ENCODE peak calls at places on chromosomes 11 and 22, in five cellular contexts. I, E, N, G and J are unnamed samples.

GRCh38 chr22:27775087-27775697 is 26.4 kb downstream of the MN1 start:
- DNase-seq in I (peak), E (no peak), N (no peak), G (no peak), J (no peak)

GRCh38 chr11:20840341-20840740 is 171.0 kb downstream of the NELL1 start:
- DNase-seq in I (no peak), E (no peak), N (no peak), G (no peak), J (no peak)

GRCh38 chr22:31490496-31490925 is 869 bp upstream of the EIF4ENIF1 start:
- DNase-seq in I (peak), E (peak), N (peak), G (peak), J (peak)

GRCh38 chr11:128261011-128261421 is 326.3 kb downstream of the ETS1 start:
- DNase-seq in I (no peak), E (no peak), N (no peak), G (no peak), J (no peak)

GRCh38 chr11:112694813-112695212 is 266.4 kb upstream of the NCAM1 start:
- DNase-seq in I (no peak), E (no peak), N (no peak), G (no peak), J (no peak)

GRCh38 chr11:66045177-66045639 is 3.8 kb downstream of the GAL3ST3 start:
- DNase-seq in I (peak), E (peak), N (peak), G (no peak), J (peak)

GRCh38 chr11:108947654-108948570 is 283.0 kb downstream of the DDX10 start:
- DNase-seq in I (peak), E (no peak), N (no peak), G (no peak), J (no peak)

GRCh38 chr11:91173701-91174100 is 950.9 kb upstream of the CHORDC1 start:
- DNase-seq in I (peak), E (no peak), N (no peak), G (no peak), J (no peak)

GRCh38 chr11:68480855-68481510 is 20.4 kb downstream of the PPP6R3 start:
- DNase-seq in I (no peak), E (no peak), N (no peak), G (no peak), J (no peak)

GRCh38 chr11:2290351-2290841 is 11.3 kb downstream of the C11orf21 start:
- DNase-seq in I (no peak), E (no peak), N (no peak), G (no peak), J (no peak)

GRCh38 chr11:107011977-107012376 is 6.3 kb downstream of the GUCY1A2 start:
- DNase-seq in I (peak), E (no peak), N (no peak), G (no peak), J (no peak)

GRCh38 chr11:62025429-62026105 is 58.1 kb upstream of the FTH1 start:
- DNase-seq in I (peak), E (peak), N (peak), G (peak), J (peak)

GRCh38 chr11:94732617-94733292 is 35.4 kb upstream of the AMOTL1 start:
- DNase-seq in I (peak), E (no peak), N (peak), G (no peak), J (no peak)

GRCh38 chr22:24803064-24803542 is 2.9 kb upstream of the SGSM1 start:
- DNase-seq in I (peak), E (peak), N (no peak), G (no peak), J (peak)

GRCh38 chr11:64854534-64855502 is 10.4 kb upstream of the CDC42BPG start:
- DNase-seq in I (peak), E (peak), N (peak), G (no peak), J (peak)

GRCh38 chr11:8100151-8100550 is 19.1 kb downstream of the TUB start:
- DNase-seq in I (no peak), E (no peak), N (no peak), G (no peak), J (no peak)

GRCh38 chr11:111982019-111982464 is 43.2 kb upstream of the DLAT start:
- DNase-seq in I (peak), E (peak), N (no peak), G (peak), J (peak)

DNA sequence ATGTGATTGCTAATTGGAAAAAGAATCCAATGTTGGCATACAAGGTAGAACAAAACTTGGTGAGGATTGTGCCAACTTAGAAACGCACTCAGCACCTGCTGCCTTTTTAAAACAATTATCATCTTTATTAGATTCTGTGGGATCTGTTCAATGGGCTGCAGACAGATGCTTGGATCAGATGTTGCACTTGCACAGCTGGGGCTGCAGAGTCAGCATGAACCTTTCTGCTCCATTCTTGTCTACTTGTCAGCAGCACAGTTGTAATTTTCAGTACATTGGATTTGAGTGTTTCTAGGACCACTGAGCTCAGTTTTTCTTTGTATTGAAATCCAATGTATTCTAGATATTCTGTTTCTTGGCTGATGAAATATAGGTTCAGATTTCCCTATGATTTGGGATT is 164.5 kb downstream of the LUZP2 start:
- DNase-seq in I (no peak), E (no peak), N (no peak), G (no peak), J (no peak)
- TF ChIP-seq CTCF in I (no peak), E (no peak), N (no peak), G (no peak), J (no peak)

GRCh38 chr11:102611291-102611690 is 13.8 kb downstream of the MMP20 start:
- DNase-seq in I (no peak), E (no peak), N (no peak), G (no peak), J (no peak)
- TF ChIP-seq CTCF in I (no peak), E (no peak), N (no peak), G (no peak), J (no peak)

GRCh38 chr11:71322861-71323582 is 70.6 kb upstream of the SHANK2 start:
- DNase-seq in I (no peak), E (no peak), N (no peak), G (no peak), J (no peak)
- TF ChIP-seq CTCF in I (no peak), E (no peak), N (no peak), G (no peak), J (no peak)

GRCh38 chr11:85596886-85597285 is 30.3 kb downstream of the DLG2 start:
- DNase-seq in I (no peak), E (no peak), N (no peak), G (no peak), J (no peak)

GRCh38 chr11:85589373-85589772 is 37.8 kb downstream of the DLG2 start:
- DNase-seq in I (no peak), E (no peak), N (no peak), G (no peak), J (no peak)

GRCh38 chr11:85595285-85595884 is 31.8 kb downstream of the DLG2 start:
- DNase-seq in I (no peak), E (no peak), N (peak), G (peak), J (no peak)

DNA sequence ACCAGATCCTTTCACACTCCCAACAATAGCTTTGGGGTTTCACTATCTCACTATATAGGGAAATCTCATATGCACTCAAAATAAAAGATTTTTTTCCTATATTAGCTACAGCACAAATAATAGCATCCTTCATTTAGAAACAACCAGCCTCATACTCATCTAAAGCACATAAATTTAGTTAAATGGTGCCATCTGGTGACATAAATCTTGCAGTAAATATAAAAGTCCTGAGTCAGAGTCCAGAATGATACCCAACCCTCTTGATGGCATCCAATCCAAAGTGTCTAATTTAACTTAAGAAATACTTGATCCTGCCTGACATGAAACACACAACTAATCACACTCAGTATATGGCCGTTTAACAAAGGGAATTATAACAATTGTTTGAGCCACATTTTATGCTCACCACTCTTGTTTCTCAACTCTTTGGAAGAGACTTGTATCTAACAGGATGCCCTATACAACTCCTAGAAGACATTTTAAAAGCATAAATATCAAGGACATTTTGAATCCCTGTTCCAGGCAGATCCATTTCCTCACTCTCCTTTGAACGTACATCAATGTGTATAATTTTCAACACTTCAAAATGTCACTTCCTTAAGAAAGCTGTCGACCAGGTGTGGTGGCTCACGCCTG is 36.2 kb downstream of the DLG2 start:
- DNase-seq in I (peak), E (no peak), N (peak), G (no peak), J (no peak)
- TF ChIP-seq CTCF in I (peak), E (no peak), N (peak), G (no peak), J (peak)

GRCh38 chr22:29155966-29156365 is 49.7 kb upstream of the EMID1 start:
- DNase-seq in I (no peak), E (no peak), N (no peak), G (no peak), J (no peak)
- TF ChIP-seq CTCF in I (no peak), E (no peak), N (no peak), G (no peak), J (no peak)

DNA sequence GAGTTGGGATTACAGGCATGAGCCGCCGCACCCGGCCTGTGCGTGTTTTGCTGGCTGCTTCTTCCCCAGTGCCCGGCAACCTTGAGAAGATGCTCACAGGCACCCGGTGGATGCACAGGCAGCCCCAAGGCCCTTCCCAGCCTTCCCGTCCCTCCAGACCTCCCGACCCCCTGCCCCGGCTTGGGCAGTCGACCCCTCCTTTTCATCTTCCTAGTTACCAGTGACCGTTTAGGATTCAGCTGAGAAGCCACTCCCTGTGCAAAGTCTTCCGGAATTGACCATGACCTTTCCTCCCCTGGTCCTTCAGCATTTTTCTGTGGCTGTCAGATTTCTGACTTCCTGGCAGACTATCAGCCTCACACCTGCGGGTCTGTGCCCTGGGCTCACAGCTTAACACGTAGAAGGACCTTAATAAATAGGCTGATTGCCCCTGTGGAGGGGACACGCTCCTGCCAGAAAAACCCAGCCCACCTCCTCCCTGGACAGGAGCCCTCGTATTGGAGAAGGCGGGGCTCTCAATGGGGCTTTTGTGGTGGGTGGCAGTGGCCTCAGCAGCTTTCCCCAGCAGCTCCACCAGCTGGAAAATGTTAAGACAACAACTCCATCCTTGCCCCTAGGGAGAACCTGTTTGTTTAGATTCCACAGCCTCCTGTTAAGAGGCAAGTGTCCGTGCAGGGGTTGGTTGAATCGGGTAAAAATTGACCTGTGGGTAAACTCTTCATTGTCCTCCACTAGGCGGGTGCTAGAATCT is 10.4 kb upstream of the ANO1 start:
- DNase-seq in I (no peak), E (no peak), N (no peak), G (no peak), J (peak)
- TF ChIP-seq CTCF in I (no peak), E (no peak), N (no peak), G (no peak), J (no peak)

DNA sequence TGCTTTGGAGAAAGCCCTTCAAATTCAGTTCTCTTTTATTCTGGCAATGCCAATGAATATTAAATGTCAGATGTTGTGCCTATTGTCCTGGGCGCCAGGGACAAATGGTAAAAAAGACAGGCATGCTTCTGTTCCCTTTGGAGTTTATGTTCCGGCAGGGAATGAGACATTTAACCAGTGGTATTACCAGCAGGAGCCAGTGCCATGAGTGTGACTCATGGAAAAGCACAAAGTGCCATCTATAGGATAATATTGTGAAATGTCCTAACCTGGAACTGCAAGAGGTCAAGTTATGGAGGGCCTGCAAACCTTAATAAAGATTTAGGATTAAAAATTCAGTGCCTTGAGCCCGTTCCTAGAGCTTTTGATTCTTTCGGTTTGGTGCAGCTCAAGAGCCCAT is 39.5 kb downstream of the REXO2 start:
- DNase-seq in I (no peak), E (no peak), N (no peak), G (no peak), J (no peak)
- TF ChIP-seq CTCF in I (no peak), E (no peak), N (no peak), G (no peak), J (no peak)

GRCh38 chr11:10301656-10302293 is 3.1 kb upstream of the ADM start:
- DNase-seq in I (peak), E (no peak), N (no peak), G (no peak), J (no peak)

GRCh38 chr11:10302294-10302743 is 2.6 kb upstream of the ADM start:
- DNase-seq in I (no peak), E (no peak), N (no peak), G (no peak), J (no peak)

GRCh38 chr11:10294289-10294953 is 402 bp upstream of the SBF2 start:
- DNase-seq in I (peak), E (peak), N (peak), G (no peak), J (peak)

GRCh38 chr11:10295056-10295901 is 1.3 kb upstream of the SBF2 start:
- DNase-seq in I (no peak), E (no peak), N (no peak), G (no peak), J (peak)

GRCh38 chr11:10298342-10298741 is 4.3 kb upstream of the SBF2 start:
- DNase-seq in I (peak), E (no peak), N (no peak), G (peak), J (no peak)
- TF ChIP-seq CTCF in I (peak), E (no peak), N (no peak), G (peak), J (no peak)